ENCODE peak calls at places on chromosomes 5 and 9, in five cellular contexts. One of them, this sample, is unnamed.

GRCh38 chr5:159451197-159452052 is 121.1 kb upstream of the IL12B start:
- DNase-seq in HepG2: no peak
- DNase-seq in H1: no peak
- DNase-seq in GM12878: no peak
- DNase-seq in K562: no peak
- DNase-seq in this sample: no peak

GRCh38 chr5:166401391-166401790 is 1890.1 kb upstream of the WWC1 start:
- DNase-seq in HepG2: no peak
- DNase-seq in H1: no peak
- DNase-seq in GM12878: no peak
- DNase-seq in K562: no peak
- DNase-seq in this sample: no peak

GRCh38 chr9:134223601-134224122 is 59.3 kb upstream of the RNU6ATAC start:
- DNase-seq in HepG2: no peak
- DNase-seq in H1: no peak
- DNase-seq in GM12878: no peak
- DNase-seq in K562: no peak
- DNase-seq in this sample: no peak

GRCh38 chr5:174623438-174624019 is 100.9 kb upstream of the MSX2 start:
- DNase-seq in HepG2: no peak
- DNase-seq in H1: no peak
- DNase-seq in GM12878: no peak
- DNase-seq in K562: no peak
- DNase-seq in this sample: no peak

GRCh38 chr5:148932355-148932935 is 106.0 kb downstream of the ADRB2 start:
- DNase-seq in HepG2: no peak
- DNase-seq in H1: no peak
- DNase-seq in GM12878: no peak
- DNase-seq in K562: no peak
- DNase-seq in this sample: no peak

GRCh38 chr5:100760700-100761099 is 142.4 kb downstream of the ST8SIA4 start:
- DNase-seq in HepG2: no peak
- DNase-seq in H1: no peak
- DNase-seq in GM12878: no peak
- DNase-seq in K562: no peak
- DNase-seq in this sample: no peak

GRCh38 chr5:149129181-149129580 is 12.1 kb upstream of the ABLIM3 start:
- DNase-seq in HepG2: no peak
- DNase-seq in H1: no peak
- DNase-seq in GM12878: no peak
- DNase-seq in K562: no peak
- DNase-seq in this sample: no peak

GRCh38 chr5:59562756-59563389 is 330.7 kb downstream of the PDE4D start:
- DNase-seq in HepG2: peak; percentile 69
- DNase-seq in H1: peak; percentile 41
- DNase-seq in GM12878: peak; percentile 75
- DNase-seq in K562: no peak
- DNase-seq in this sample: peak; percentile 22

GRCh38 chr9:91905958-91906585 is 44.0 kb downstream of the ROR2 start:
- DNase-seq in HepG2: no peak
- DNase-seq in H1: no peak
- DNase-seq in GM12878: no peak
- DNase-seq in K562: peak; percentile 54
- DNase-seq in this sample: no peak

GRCh38 chr5:1015545-1015944 is 6.9 kb downstream of the NKD2 start:
- DNase-seq in HepG2: no peak
- DNase-seq in H1: no peak
- DNase-seq in GM12878: no peak
- DNase-seq in K562: no peak
- DNase-seq in this sample: no peak

GRCh38 chr5:26121343-26121742 is 917.0 kb downstream of the CDH9 start:
- DNase-seq in HepG2: peak; percentile 15
- DNase-seq in H1: no peak
- DNase-seq in GM12878: no peak
- DNase-seq in K562: no peak
- DNase-seq in this sample: peak; percentile 14

GRCh38 chr5:94241288-94241651 is 377.1 kb downstream of the KIAA0825 start:
- DNase-seq in HepG2: peak; percentile 6
- DNase-seq in H1: no peak
- DNase-seq in GM12878: no peak
- DNase-seq in K562: no peak
- DNase-seq in this sample: no peak

GRCh38 chr5:105350406-105351140 is 1788.0 kb upstream of the NUDT12 start:
- DNase-seq in HepG2: no peak
- DNase-seq in H1: no peak
- DNase-seq in GM12878: no peak
- DNase-seq in K562: no peak
- DNase-seq in this sample: no peak

GRCh38 chr9:137390553-137391410 is 32.2 kb downstream of the EXD3 start:
- DNase-seq in HepG2: no peak
- DNase-seq in H1: no peak
- DNase-seq in GM12878: no peak
- DNase-seq in K562: no peak
- DNase-seq in this sample: no peak

GRCh38 chr5:102106599-102106998 is 189.5 kb downstream of the SLCO4C1 start:
- DNase-seq in HepG2: no peak
- DNase-seq in H1: no peak
- DNase-seq in GM12878: no peak
- DNase-seq in K562: no peak
- DNase-seq in this sample: no peak

GRCh38 chr5:131322926-131323325 is 59.1 kb downstream of the CDC42SE2 start:
- DNase-seq in HepG2: no peak
- DNase-seq in H1: no peak
- DNase-seq in GM12878: no peak
- DNase-seq in K562: no peak
- DNase-seq in this sample: no peak

GRCh38 chr9:114474425-114474824 is 30.8 kb downstream of the WHRN start:
- DNase-seq in HepG2: no peak
- DNase-seq in H1: no peak
- DNase-seq in GM12878: no peak
- DNase-seq in K562: no peak
- DNase-seq in this sample: no peak

GRCh38 chr5:100826133-100826532 is 76.9 kb downstream of the ST8SIA4 start:
- DNase-seq in HepG2: no peak
- DNase-seq in H1: no peak
- DNase-seq in GM12878: peak; percentile 69
- DNase-seq in K562: no peak
- DNase-seq in this sample: no peak

GRCh38 chr9:111036068-111036789 is 2.0 kb downstream of the LPAR1 start:
- DNase-seq in HepG2: no peak
- DNase-seq in H1: no peak
- DNase-seq in GM12878: no peak
- DNase-seq in K562: no peak
- DNase-seq in this sample: peak; percentile 76

GRCh38 chr9:112863214-112863613 is 27.5 kb downstream of the SLC46A2 start:
- DNase-seq in HepG2: no peak
- DNase-seq in H1: no peak
- DNase-seq in GM12878: no peak
- DNase-seq in K562: no peak
- DNase-seq in this sample: no peak

GRCh38 chr5:161333194-161333880 is 213.2 kb downstream of the GABRB2 start:
- DNase-seq in HepG2: no peak
- DNase-seq in H1: no peak
- DNase-seq in GM12878: no peak
- DNase-seq in K562: no peak
- DNase-seq in this sample: no peak

GRCh38 chr5:168076561-168076991 is 214.9 kb upstream of the WWC1 start:
- DNase-seq in HepG2: peak; percentile 16
- DNase-seq in H1: peak; percentile 39
- DNase-seq in GM12878: no peak
- DNase-seq in K562: no peak
- DNase-seq in this sample: peak; percentile 79

GRCh38 chr5:139232161-139232724 is 34.1 kb upstream of the SIL1 start:
- DNase-seq in HepG2: no peak
- DNase-seq in H1: no peak
- DNase-seq in GM12878: peak; percentile 31
- DNase-seq in K562: no peak
- DNase-seq in this sample: no peak

GRCh38 chr5:74648835-74649286 is 8.3 kb upstream of the ENC1 start:
- DNase-seq in HepG2: peak; percentile 62
- DNase-seq in H1: no peak
- DNase-seq in GM12878: no peak
- DNase-seq in K562: peak; percentile 51
- DNase-seq in this sample: no peak

GRCh38 chr9:125493861-125494554 is 213.0 kb downstream of the MAPKAP1 start:
- DNase-seq in HepG2: no peak
- DNase-seq in H1: no peak
- DNase-seq in GM12878: no peak
- DNase-seq in K562: no peak
- DNase-seq in this sample: no peak

GRCh38 chr5:72242796-72243475 is 77.1 kb downstream of the MRPS27 start:
- DNase-seq in HepG2: no peak
- DNase-seq in H1: no peak
- DNase-seq in GM12878: no peak
- DNase-seq in K562: no peak
- DNase-seq in this sample: no peak

DNA sequence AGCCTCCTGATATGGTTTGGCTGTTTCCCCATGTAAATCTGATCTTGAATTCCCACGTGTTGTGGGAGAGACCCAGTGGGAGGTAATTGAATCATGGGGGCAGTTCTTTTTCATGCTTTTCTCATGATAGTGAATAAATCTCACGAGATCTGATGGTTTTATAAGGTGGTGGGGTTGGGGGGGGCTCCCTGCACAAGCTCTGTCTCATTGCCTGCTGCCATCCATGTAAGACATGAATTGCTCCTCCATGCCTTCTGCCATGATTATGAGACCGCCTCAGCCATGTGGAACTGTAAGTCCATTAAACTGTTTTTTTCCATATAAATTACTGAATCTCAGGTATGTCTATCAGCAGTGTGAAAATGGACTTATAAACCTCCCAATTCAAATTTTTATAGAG is 12.8 kb downstream of the XRCC4 start:
- DNase-seq in HepG2: no peak
- DNase-seq in H1: no peak
- DNase-seq in GM12878: no peak
- DNase-seq in K562: no peak
- DNase-seq in this sample: no peak
- TF ChIP-seq ATF2 in HepG2: no peak
- TF ChIP-seq ATF2 in H1: no peak
- TF ChIP-seq ATF2 in GM12878: no peak
- TF ChIP-seq ATF2 in K562: no peak
- TF ChIP-seq ATF2 in this sample: no peak

DNA sequence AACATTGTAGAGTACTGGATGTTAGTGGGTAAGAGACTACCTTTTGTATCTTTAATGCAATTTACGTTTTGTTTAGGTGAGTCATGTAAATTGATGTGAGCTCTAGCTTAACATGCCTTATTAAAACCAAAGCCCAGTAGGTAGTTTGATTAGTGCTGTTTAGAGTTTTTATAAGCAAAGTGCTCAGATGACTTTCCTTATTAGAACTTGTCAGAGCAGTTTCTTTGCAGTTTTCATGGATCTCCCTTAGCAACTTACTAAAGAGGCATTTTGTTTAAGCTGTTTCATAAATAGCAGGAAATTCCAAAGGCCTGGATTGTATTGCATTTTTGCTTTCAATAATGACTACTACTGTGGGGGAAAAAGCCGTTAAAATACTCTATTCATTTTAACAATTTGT is 14.5 kb downstream of the ZSWIM6 start:
- DNase-seq in HepG2: no peak
- DNase-seq in H1: no peak
- DNase-seq in GM12878: no peak
- DNase-seq in K562: no peak
- DNase-seq in this sample: no peak
- TF ChIP-seq ATF2 in HepG2: no peak
- TF ChIP-seq ATF2 in H1: no peak
- TF ChIP-seq ATF2 in GM12878: no peak
- TF ChIP-seq ATF2 in K562: no peak
- TF ChIP-seq ATF2 in this sample: no peak

GRCh38 chr5:133817456-133817855 is 151.0 kb downstream of the C5orf15 start:
- DNase-seq in HepG2: no peak
- DNase-seq in H1: no peak
- DNase-seq in GM12878: no peak
- DNase-seq in K562: no peak
- DNase-seq in this sample: no peak

GRCh38 chr5:133818869-133819600 is 149.4 kb downstream of the C5orf15 start:
- DNase-seq in HepG2: no peak
- DNase-seq in H1: no peak
- DNase-seq in GM12878: no peak
- DNase-seq in K562: no peak
- DNase-seq in this sample: no peak

GRCh38 chr5:133816791-133817190 is 151.6 kb downstream of the C5orf15 start:
- DNase-seq in HepG2: no peak
- DNase-seq in H1: no peak
- DNase-seq in GM12878: no peak
- DNase-seq in K562: no peak
- DNase-seq in this sample: no peak

GRCh38 chr5:133819977-133820471 is 148.4 kb downstream of the C5orf15 start:
- DNase-seq in HepG2: no peak
- DNase-seq in H1: no peak
- DNase-seq in GM12878: no peak
- DNase-seq in K562: no peak
- DNase-seq in this sample: no peak

DNA sequence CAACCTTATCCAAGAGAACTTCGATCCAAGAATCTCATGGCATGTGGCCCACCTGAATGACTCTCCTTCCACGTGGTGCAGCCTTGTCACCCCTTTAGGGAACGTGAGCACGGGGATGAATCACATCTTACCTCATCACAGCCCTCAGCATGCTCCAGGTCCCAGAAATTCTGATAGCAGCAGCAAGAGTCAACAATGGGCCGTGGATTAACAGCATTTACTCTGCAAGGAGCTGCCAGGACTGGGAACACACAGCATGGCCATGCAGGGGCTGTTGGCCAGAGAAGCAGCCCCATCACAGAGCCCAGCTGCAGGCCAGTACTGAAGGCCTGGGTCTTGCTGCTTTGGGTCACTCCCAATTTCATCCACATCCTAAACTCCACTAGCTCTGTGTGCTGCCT is 150.4 kb downstream of the C5orf15 start:
- DNase-seq in HepG2: no peak
- DNase-seq in H1: no peak
- DNase-seq in GM12878: no peak
- DNase-seq in K562: no peak
- DNase-seq in this sample: no peak
- TF ChIP-seq ATF2 in HepG2: no peak
- TF ChIP-seq ATF2 in H1: no peak
- TF ChIP-seq ATF2 in GM12878: no peak
- TF ChIP-seq ATF2 in K562: no peak
- TF ChIP-seq ATF2 in this sample: no peak

GRCh38 chr9:22169243-22169642 is 160.1 kb upstream of the CDKN2B start:
- DNase-seq in HepG2: no peak
- DNase-seq in H1: no peak
- DNase-seq in GM12878: no peak
- DNase-seq in K562: no peak
- DNase-seq in this sample: no peak

GRCh38 chr9:22169732-22170131 is 160.6 kb upstream of the CDKN2B start:
- DNase-seq in HepG2: no peak
- DNase-seq in H1: no peak
- DNase-seq in GM12878: no peak
- DNase-seq in K562: no peak
- DNase-seq in this sample: no peak

GRCh38 chr9:22171691-22172090 is 162.6 kb upstream of the CDKN2B start:
- DNase-seq in HepG2: no peak
- DNase-seq in H1: no peak
- DNase-seq in GM12878: no peak
- DNase-seq in K562: no peak
- DNase-seq in this sample: no peak

GRCh38 chr9:22170162-22170932 is 161.2 kb upstream of the CDKN2B start:
- DNase-seq in HepG2: peak; percentile 9
- DNase-seq in H1: no peak
- DNase-seq in GM12878: no peak
- DNase-seq in K562: no peak
- DNase-seq in this sample: no peak

GRCh38 chr9:22170990-22171663 is 162.0 kb upstream of the CDKN2B start:
- DNase-seq in HepG2: no peak
- DNase-seq in H1: no peak
- DNase-seq in GM12878: peak; percentile 7
- DNase-seq in K562: no peak
- DNase-seq in this sample: no peak
- TF ChIP-seq ATF2 in HepG2: no peak
- TF ChIP-seq ATF2 in H1: no peak
- TF ChIP-seq ATF2 in GM12878: no peak
- TF ChIP-seq ATF2 in K562: no peak
- TF ChIP-seq ATF2 in this sample: no peak